ENCODE peak calls at places on chromosomes 12 and 14, in ten cellular contexts. H is GM19239; K is stimulated activated CD4-positive, alpha-beta T cell treated with anti-CD3 and anti-CD28 coated beads, TNF-alpha, amount 100 ng/mL, for 1 hour; U is HuH-7.5; O is body of pancreas; J is T-helper 1 cell; X is hippocampal formation; D is activated effector memory CD4-positive, alpha-beta T cell treated with Interleukin-2 at 50 U/mL for 16 hours; G is activated T-cell treated with anti-CD3 and anti-CD28 coated beads, Interleukin-2, amount 50 U/mL, for 4 hours; M is AG09309. I is an unnamed sample.

GRCh38 chr12:68482014-68482413 is 128.7 kb upstream of the RAP1B start:
- DNase-seq in X (no peak), K (no peak), M (no peak), D (no peak), O (no peak), U (no peak), J (no peak), H (no peak), G (no peak), I (no peak)

GRCh38 chr14:92649934-92650545 is 98.4 kb downstream of the LGMN start:
- DNase-seq in U (no peak), J (no peak), K (no peak), O (peak), H (no peak), G (no peak), M (peak), X (peak), D (no peak), I (peak)

GRCh38 chr12:111775205-111776193 is 8.8 kb downstream of the ALDH2 start:
- DNase-seq in X (peak), M (no peak), O (peak), J (no peak), U (peak), K (no peak), H (peak), D (no peak), G (no peak), I (peak)

GRCh38 chr14:101851716-101852395 is 90.3 kb downstream of the PPP2R5C start:
- DNase-seq in X (no peak), M (no peak), G (no peak), J (no peak), U (no peak), K (no peak), O (no peak), H (no peak), D (no peak), I (no peak)

GRCh38 chr12:85968606-85969005 is 94.5 kb downstream of the NTS start:
- DNase-seq in K (no peak), H (no peak), O (no peak), M (no peak), G (no peak), U (no peak), X (no peak), D (no peak), J (no peak), I (no peak)

GRCh38 chr12:45269407-45269741 is 53.5 kb downstream of the ANO6 start:
- DNase-seq in U (no peak), M (no peak), X (no peak), J (no peak), D (no peak), K (no peak), H (no peak), G (no peak), O (no peak), I (no peak)

GRCh38 chr12:92505373-92506340 is 197.1 kb upstream of the PLEKHG7 start:
- DNase-seq in X (peak), O (peak), H (no peak), U (no peak), M (no peak), G (peak), J (peak), K (peak), D (peak), I (peak)

GRCh38 chr12:31217356-31218130 is 108.4 kb downstream of the SINHCAF start:
- DNase-seq in X (no peak), O (no peak), J (no peak), G (no peak), D (no peak), H (no peak), M (no peak), U (no peak), K (no peak), I (no peak)

GRCh38 chr14:31934767-31935266 is 142.3 kb upstream of the ARHGAP5 start:
- DNase-seq in M (no peak), U (peak), K (no peak), X (no peak), H (no peak), O (peak), G (no peak), J (peak), D (no peak), I (no peak)

GRCh38 chr14:102917469-102918211 is 4.8 kb upstream of the AMN start:
- DNase-seq in U (peak), H (no peak), K (peak), M (no peak), O (peak), G (peak), J (peak), X (peak), D (peak), I (no peak)

GRCh38 chr14:69873877-69874780 is 5.1 kb upstream of the SMOC1 start:
- DNase-seq in O (no peak), X (no peak), U (no peak), G (no peak), K (no peak), J (no peak), M (no peak), D (no peak), H (no peak), I (no peak)

GRCh38 chr12:50018968-50019367 is 6.3 kb downstream of the RACGAP1 start:
- DNase-seq in K (no peak), H (no peak), O (no peak), M (no peak), U (no peak), D (no peak), J (no peak), X (no peak), G (no peak), I (no peak)

GRCh38 chr14:95649230-95649629 is 37.0 kb upstream of the TCL1B start:
- DNase-seq in D (no peak), X (no peak), H (no peak), O (no peak), K (no peak), M (no peak), U (no peak), J (no peak), G (no peak), I (no peak)

GRCh38 chr14:99727096-99727870 is 43.2 kb downstream of the CYP46A1 start:
- DNase-seq in G (peak), M (no peak), H (no peak), U (no peak), D (no peak), X (no peak), O (peak), K (no peak), J (no peak), I (no peak)

GRCh38 chr12:52004042-52004648 is 2.6 kb upstream of the TAMALIN start:
- DNase-seq in O (peak), D (no peak), J (no peak), U (peak), G (no peak), K (no peak), X (peak), H (no peak), M (no peak), I (peak)

GRCh38 chr12:44574586-44574985 is 301.5 kb downstream of the NELL2 start:
- DNase-seq in U (no peak), J (no peak), D (no peak), X (no peak), K (no peak), M (no peak), H (no peak), G (no peak), O (no peak), I (no peak)